ENCODE peak calls at places on chromosomes 6 and 20, in four cellular contexts. N is left lung, A is upper lobe of left lung, Z is AG09309. X is an unnamed sample.

GRCh38 chr20:38109025-38109541 is 56.0 kb downstream of the TGM2 start:
- DNase-seq in A (no peak), Z (no peak), N (no peak), X (peak)

GRCh38 chr20:24917797-24918578 is 31.1 kb upstream of the CST7 start:
- DNase-seq in N (peak), Z (peak), A (peak), X (no peak)

GRCh38 chr6:5457036-5457435 is 195.7 kb downstream of the FARS2 start:
- DNase-seq in A (no peak), Z (no peak), N (no peak), X (no peak)

GRCh38 chr6:2259002-2259494 is 13.6 kb upstream of the GMDS start:
- DNase-seq in A (no peak), N (no peak), Z (no peak), X (no peak)

GRCh38 chr20:50534567-50534966 is 24.4 kb downstream of the PTPN1 start:
- DNase-seq in N (no peak), A (no peak), Z (peak), X (peak)

GRCh38 chr6:26330835-26331808 is 33.9 kb upstream of the BTN3A2 start:
- DNase-seq in A (no peak), N (no peak), Z (no peak), X (no peak)

GRCh38 chr6:139044250-139044649 is 15.7 kb downstream of the ABRACL start:
- DNase-seq in N (no peak), Z (no peak), A (no peak), X (no peak)

GRCh38 chr6:140747114-140747513 is 1372.7 kb upstream of the CITED2 start:
- DNase-seq in N (no peak), A (no peak), Z (no peak), X (no peak)

GRCh38 chr6:5850848-5851255 is 155.9 kb downstream of the NRN1 start:
- DNase-seq in A (no peak), Z (no peak), N (no peak), X (no peak)

GRCh38 chr20:49668181-49668877 is 45.3 kb downstream of the B4GALT5 start:
- DNase-seq in N (peak), A (no peak), Z (no peak), X (no peak)

GRCh38 chr20:23399568-23400241 is 21.6 kb downstream of the NAPB start:
- DNase-seq in Z (peak), A (no peak), N (peak), X (no peak)

GRCh38 chr6:152634773-152635172 is 2.4 kb downstream of the SYNE1 start:
- DNase-seq in N (peak), Z (no peak), A (no peak), X (no peak)

GRCh38 chr6:138031850-138032249 is 75.4 kb downstream of the PERP start:
- DNase-seq in Z (no peak), A (no peak), N (no peak), X (no peak)

GRCh38 chr20:64052326-64052722 is 2.9 kb upstream of the SOX18 start:
- DNase-seq in N (no peak), A (peak), Z (no peak), X (no peak)

GRCh38 chr20:64053841-64054661 is 4.6 kb upstream of the SOX18 start:
- DNase-seq in A (no peak), Z (no peak), N (no peak), X (no peak)

GRCh38 chr20:64051033-64051452 is 1.6 kb upstream of the SOX18 start:
- DNase-seq in A (peak), N (no peak), Z (no peak), X (no peak)

GRCh38 chr20:64051532-64052325 is 2.3 kb upstream of the SOX18 start:
- DNase-seq in Z (no peak), A (peak), N (no peak), X (no peak)

GRCh38 chr20:64052987-64053840 is 3.8 kb upstream of the SOX18 start:
- DNase-seq in A (no peak), Z (no peak), N (no peak), X (no peak)
- H3K4me3 ChIP-seq in A (no peak), Z (no peak), N (no peak), X (no peak)

GRCh38 chr6:39047434-39048327 is 900 bp upstream of the GLP1R start:
- DNase-seq in Z (no peak), N (no peak), A (no peak), X (no peak)

GRCh38 chr6:39051399-39052122 is 3.0 kb downstream of the GLP1R start:
- DNase-seq in A (no peak), Z (no peak), N (no peak), X (no peak)

GRCh38 chr6:39050453-39051112 is 2.0 kb downstream of the GLP1R start:
- DNase-seq in A (no peak), N (no peak), Z (no peak), X (no peak)

GRCh38 chr6:39049575-39050283 is 1.1 kb downstream of the GLP1R start:
- DNase-seq in N (no peak), Z (no peak), A (no peak), X (no peak)

DNA sequence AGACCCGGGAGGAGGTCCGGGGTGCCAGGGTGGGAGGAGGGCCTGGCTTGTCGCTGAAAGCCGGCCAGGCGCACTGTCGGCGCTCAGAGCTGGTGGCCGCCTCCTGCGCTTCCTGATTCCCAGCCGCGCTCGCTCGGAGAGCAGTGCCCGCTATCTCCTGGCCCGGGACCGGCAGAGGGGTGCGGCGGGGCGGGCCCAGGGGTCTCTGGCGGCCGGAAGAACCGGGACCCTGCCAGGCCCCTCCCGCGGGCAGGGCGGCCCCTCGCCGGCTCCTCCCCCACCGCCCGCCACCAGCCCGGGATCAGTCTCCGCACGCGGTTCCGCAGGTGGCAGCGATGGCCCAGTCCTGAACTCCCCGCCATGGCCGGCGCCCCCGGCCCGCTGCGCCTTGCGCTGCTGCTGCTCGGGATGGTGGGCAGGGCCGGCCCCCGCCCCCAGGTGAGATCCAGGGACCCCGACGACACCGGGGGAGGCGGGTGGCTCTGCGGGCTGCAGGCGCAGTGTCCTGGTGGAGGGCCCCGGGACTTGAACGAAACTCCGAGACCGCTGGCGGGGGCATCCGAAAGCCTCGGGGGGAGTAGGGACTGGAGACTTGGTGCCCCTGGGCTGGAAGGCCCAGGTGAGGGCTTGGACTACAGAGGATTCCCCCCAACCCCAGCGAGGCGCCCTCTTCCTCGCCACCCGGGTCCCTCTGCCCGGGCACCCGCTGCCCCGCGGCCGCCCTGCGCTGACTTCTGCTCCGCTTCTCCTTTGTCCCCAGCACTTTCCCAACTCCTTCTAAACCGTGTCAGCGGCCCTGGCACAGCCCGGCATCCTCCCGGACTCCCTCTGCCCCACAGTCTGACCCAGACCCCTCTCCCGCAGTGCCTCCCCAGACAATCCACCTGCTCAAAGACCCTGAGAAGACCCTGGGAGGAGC is at the start of gene GLP1R:
- DNase-seq in A (peak), Z (no peak), N (no peak), X (no peak)
- H3K4me3 ChIP-seq in A (no peak), Z (no peak), N (peak), X (no peak)

GRCh38 chr20:41049451-41049850 is 20.8 kb downstream of the TOP1 start:
- DNase-seq in A (no peak), Z (no peak), N (no peak), X (no peak)
- H3K4me3 ChIP-seq in A (no peak), Z (no peak), N (no peak), X (no peak)

DNA sequence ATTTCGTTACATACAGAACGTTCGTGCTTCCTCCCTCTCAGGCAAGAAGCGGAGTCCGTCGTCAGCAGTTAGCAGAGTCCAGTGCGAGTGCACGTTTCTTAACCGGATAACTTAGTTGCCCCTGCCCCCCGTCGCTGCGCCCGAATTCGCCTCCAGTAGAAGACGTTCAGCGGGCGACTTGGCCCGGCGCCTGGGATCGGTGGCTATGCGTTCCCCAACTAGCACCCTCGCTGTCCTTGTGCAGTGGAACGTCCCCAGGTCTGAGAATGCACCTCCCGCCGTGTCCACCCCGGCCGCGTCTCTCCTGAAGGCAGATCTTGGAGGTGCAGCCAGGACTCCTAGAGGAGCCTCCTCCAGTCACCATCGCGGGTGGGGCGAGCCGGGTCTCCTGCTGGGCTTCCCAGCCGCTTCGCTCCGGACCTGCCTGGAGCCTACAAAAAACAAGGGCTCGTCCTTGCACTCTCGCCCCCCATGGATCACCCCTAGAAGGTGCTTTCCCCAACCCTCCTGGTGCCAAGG is 890 bp upstream of the PCSK2 start:
- DNase-seq in Z (no peak), A (peak), N (no peak), X (no peak)
- H3K4me3 ChIP-seq in Z (peak), A (no peak), N (peak), X (peak)